ENCODE peak calls at places on chromosome 1, in five cellular contexts. K, M, J, O and D are unnamed samples.

GRCh38 chr1:100378956-100379355 is 26.6 kb downstream of the CDC14A start:
- DNase-seq in K (no peak), M (no peak), J (no peak), O (no peak), D (no peak)

GRCh38 chr1:7780976-7781375 is 3.1 kb upstream of the PER3 start:
- DNase-seq in K (no peak), M (no peak), J (no peak), O (no peak), D (no peak)

GRCh38 chr1:205444300-205444930 is 11.4 kb downstream of the BLACAT1 start:
- DNase-seq in K (no peak), M (no peak), J (no peak), O (no peak), D (peak; percentile 7)

GRCh38 chr1:75130312-75130677 is 3.9 kb upstream of the LHX8 start:
- DNase-seq in K (no peak), M (no peak), J (no peak), O (no peak), D (no peak)

GRCh38 chr1:185741551-185741950 is 7.4 kb downstream of the HMCN1 start:
- DNase-seq in K (peak; percentile 40), M (no peak), J (no peak), O (no peak), D (no peak)

GRCh38 chr1:179007233-179007632 is 18.5 kb upstream of the FAM20B start:
- DNase-seq in K (no peak), M (no peak), J (no peak), O (no peak), D (no peak)

GRCh38 chr1:18342744-18343143 is 138.0 kb upstream of the KLHDC7A start:
- DNase-seq in K (no peak), M (no peak), J (no peak), O (no peak), D (no peak)

GRCh38 chr1:179809506-179810366 is 66.6 kb downstream of the FAM163A start:
- DNase-seq in K (peak; percentile 85), M (peak; percentile 35), J (peak; percentile 59), O (peak; percentile 46), D (peak; percentile 82)

GRCh38 chr1:198677027-198677426 is 38.2 kb downstream of the PTPRC start:
- DNase-seq in K (peak; percentile 20), M (no peak), J (no peak), O (no peak), D (no peak)

GRCh38 chr1:93702102-93702827 is 20.6 kb upstream of the BCAR3 start:
- DNase-seq in K (no peak), M (no peak), J (no peak), O (no peak), D (no peak)

GRCh38 chr1:119286587-119287181 is 81.9 kb upstream of the HAO2 start:
- DNase-seq in K (peak; percentile 56), M (no peak), J (peak; percentile 33), O (no peak), D (peak; percentile 48)

GRCh38 chr1:24764439-24764838 is 19.2 kb downstream of the CLIC4 start:
- DNase-seq in K (no peak), M (no peak), J (no peak), O (no peak), D (no peak)

GRCh38 chr1:233945573-233945972 is 41.1 kb downstream of the SLC35F3 start:
- DNase-seq in K (no peak), M (no peak), J (no peak), O (no peak), D (no peak)

GRCh38 chr1:110321045-110321444 is 18.1 kb upstream of the RBM15 start:
- DNase-seq in K (no peak), M (no peak), J (no peak), O (no peak), D (no peak)

GRCh38 chr1:34889705-34890104 is 30.2 kb upstream of the SMIM12 start:
- DNase-seq in K (no peak), M (no peak), J (no peak), O (no peak), D (no peak)

GRCh38 chr1:22876359-22877111 is 96.1 kb downstream of the LACTBL1 start:
- DNase-seq in K (peak; percentile 60), M (no peak), J (no peak), O (no peak), D (peak; percentile 64)

GRCh38 chr1:20233866-20234265 is 47.5 kb upstream of the PLA2G2C start:
- DNase-seq in K (no peak), M (no peak), J (no peak), O (no peak), D (no peak)